ENCODE peak calls at places on chromosome 17, in four cellular contexts. X, H, F and D are unnamed samples.

GRCh38 chr17:57975044-57975443 is 13.0 kb downstream of the VEZF1 start:
- DNase-seq in X (no peak), H (no peak), F (no peak), D (no peak)

GRCh38 chr17:66087073-66087472 is 104.9 kb downstream of the CEP112 start:
- DNase-seq in X (no peak), H (no peak), F (no peak), D (no peak)

GRCh38 chr17:27390540-27390939 is 65.7 kb upstream of the KSR1 start:
- DNase-seq in X (no peak), H (no peak), F (no peak), D (no peak)

GRCh38 chr17:36920032-36921000 is 17.0 kb upstream of the LHX1 start:
- DNase-seq in X (no peak), H (no peak), F (no peak), D (no peak)

GRCh38 chr17:66573078-66573477 is 261.8 kb upstream of the CACNG5 start:
- DNase-seq in X (no peak), H (no peak), F (no peak), D (no peak)

GRCh38 chr17:48596000-48596734 is 2.6 kb upstream of the HOXB5 start:
- DNase-seq in X (no peak), H (no peak), F (no peak), D (no peak)

GRCh38 chr17:65278050-65278819 is 141.1 kb downstream of the RGS9 start:
- DNase-seq in X (peak), H (peak), F (no peak), D (peak)

GRCh38 chr17:71530227-71530626 is 590.6 kb upstream of the SOX9 start:
- DNase-seq in X (peak), H (no peak), F (no peak), D (no peak)

GRCh38 chr17:16269658-16270057 is 52.6 kb downstream of the PIGL start:
- DNase-seq in X (no peak), H (no peak), F (no peak), D (no peak)

GRCh38 chr17:56393156-56393555 is 200.3 kb upstream of the NOG start:
- DNase-seq in X (no peak), H (no peak), F (no peak), D (no peak)

GRCh38 chr17:56897646-56898424 is 16.0 kb downstream of the TRIM25 start:
- DNase-seq in X (no peak), H (no peak), F (no peak), D (no peak)

GRCh38 chr17:59466943-59467801 is 98.2 kb upstream of the DHX40 start:
- DNase-seq in X (no peak), H (no peak), F (no peak), D (no peak)

GRCh38 chr17:31530391-31530990 is 139.0 kb downstream of the RAB11FIP4 start:
- DNase-seq in X (no peak), H (no peak), F (no peak), D (no peak)

GRCh38 chr17:72863511-72864175 is 228.8 kb downstream of the SLC39A11 start:
- DNase-seq in X (no peak), H (no peak), F (no peak), D (no peak)

GRCh38 chr17:9644910-9645751 is at the start of gene USP43:
- DNase-seq in X (peak), H (peak), F (no peak), D (peak)

GRCh38 chr17:17727111-17727659 is 45.9 kb downstream of the RAI1 start:
- DNase-seq in X (no peak), H (no peak), F (no peak), D (no peak)

GRCh38 chr17:6523809-6524355 is 32.5 kb downstream of the PITPNM3 start:
- DNase-seq in X (no peak), H (no peak), F (no peak), D (no peak)

GRCh38 chr17:65078441-65079160 is 22.1 kb upstream of the GNA13 start:
- DNase-seq in X (peak), H (no peak), F (no peak), D (no peak)

GRCh38 chr17:42275527-42276358 is 448 bp downstream of the STAT5B start:
- DNase-seq in X (no peak), H (peak), F (no peak), D (no peak)

GRCh38 chr17:76195281-76196096 is 44.8 kb downstream of the RNF157 start:
- DNase-seq in X (no peak), H (no peak), F (no peak), D (no peak)

GRCh38 chr17:65530985-65531507 is 30.4 kb downstream of the AXIN2 start:
- DNase-seq in X (no peak), H (no peak), F (no peak), D (no peak)

GRCh38 chr17:42277342-42277712 is 1.1 kb upstream of the STAT5B start:
- DNase-seq in X (no peak), H (no peak), F (no peak), D (no peak)

GRCh38 chr17:42508426-42509164 is 27.4 kb upstream of the NAGLU start:
- DNase-seq in X (no peak), H (no peak), F (no peak), D (no peak)

GRCh38 chr17:66750756-66751543 is 84.0 kb upstream of the CACNG5 start:
- DNase-seq in X (no peak), H (no peak), F (no peak), D (no peak)

GRCh38 chr17:10032142-10032541 is 127.1 kb upstream of the RCVRN start:
- DNase-seq in X (no peak), H (no peak), F (no peak), D (no peak)

GRCh38 chr17:50169121-50169764 is 3.4 kb downstream of the SGCA start:
- DNase-seq in X (peak), H (peak), F (no peak), D (peak)

GRCh38 chr17:82917656-82918345 is 78.0 kb upstream of the ZNF750 start:
- DNase-seq in X (no peak), H (no peak), F (no peak), D (peak)

GRCh38 chr17:57045868-57046671 is 39.0 kb upstream of the AKAP1 start:
- DNase-seq in X (peak), H (no peak), F (no peak), D (no peak)

GRCh38 chr17:30290696-30291570 is 811 bp downstream of the BLMH start:
- DNase-seq in X (peak), H (peak), F (peak), D (peak)

GRCh38 chr17:80122926-80123505 is 21.6 kb downstream of the GAA start:
- DNase-seq in X (no peak), H (no peak), F (no peak), D (no peak)

GRCh38 chr17:35167666-35168065 is 20.0 kb downstream of the UNC45B start:
- DNase-seq in X (peak), H (no peak), F (no peak), D (no peak)

GRCh38 chr17:49723423-49723822 is 15.7 kb upstream of the SLC35B1 start:
- DNase-seq in X (no peak), H (no peak), F (peak), D (no peak)

GRCh38 chr17:59870482-59870881 is 22.3 kb downstream of the TUBD1 start:
- DNase-seq in X (no peak), H (no peak), F (no peak), D (no peak)

GRCh38 chr17:1180434-1180742 is 607 bp upstream of the ABR start:
- DNase-seq in X (no peak), H (no peak), F (no peak), D (no peak)

GRCh38 chr17:1111599-1112443 is 68.0 kb downstream of the ABR start:
- DNase-seq in X (no peak), H (no peak), F (peak), D (no peak)

GRCh38 chr17:7889166-7889584 is 586 bp downstream of the CHD3 start:
- DNase-seq in X (peak), H (no peak), F (peak), D (peak)
- TF ChIP-seq CTCF in X (peak), H (no peak), F (peak), D (no peak)

GRCh38 chr17:81551458-81552243 is 502 bp downstream of the FAAP100 start:
- DNase-seq in X (peak), H (no peak), F (no peak), D (peak)

GRCh38 chr17:81553616-81554181 is 1.5 kb upstream of the FAAP100 start:
- DNase-seq in X (peak), H (no peak), F (no peak), D (no peak)

GRCh38 chr17:81552244-81553017 is at the start of gene FAAP100:
- DNase-seq in X (peak), H (peak), F (peak), D (peak)

GRCh38 chr17:81550830-81551457 is 1.2 kb downstream of the FAAP100 start:
- DNase-seq in X (no peak), H (no peak), F (no peak), D (no peak)

GRCh38 chr17:81553018-81553615 is 964 bp upstream of the FAAP100 start:
- DNase-seq in X (peak), H (no peak), F (peak), D (peak)
- TF ChIP-seq CTCF in X (peak), H (no peak), F (no peak), D (no peak)

DNA sequence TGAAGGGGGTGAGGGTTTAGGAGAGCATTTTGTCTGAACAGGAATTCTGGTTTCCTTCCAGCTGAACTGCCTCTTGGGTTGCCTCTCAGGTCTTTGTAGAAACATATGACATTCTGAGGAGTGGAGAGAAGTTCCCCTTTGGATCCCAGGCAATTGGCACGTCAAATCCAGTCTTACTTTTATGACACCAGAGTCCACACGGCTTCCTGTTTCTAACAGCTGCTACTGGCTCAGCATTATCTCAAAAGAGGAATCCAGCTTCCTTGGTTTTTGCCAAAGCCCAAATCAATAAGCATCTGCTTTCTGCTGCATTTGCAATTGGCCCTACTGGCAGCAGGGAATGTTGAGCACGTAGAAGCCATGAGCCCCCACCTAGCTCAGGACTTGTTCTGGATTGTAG is 97.6 kb upstream of the FAM20A start:
- DNase-seq in X (no peak), H (no peak), F (no peak), D (no peak)
- TF ChIP-seq CTCF in X (no peak), H (no peak), F (no peak), D (no peak)

GRCh38 chr17:44759096-44759915 is 518 bp downstream of the ADAM11 start:
- DNase-seq in X (no peak), H (no peak), F (no peak), D (no peak)
- TF ChIP-seq CTCF in X (no peak), H (peak), F (peak), D (peak)

GRCh38 chr17:19343671-19344151 is 18.8 kb downstream of the B9D1 start:
- DNase-seq in X (no peak), H (no peak), F (no peak), D (no peak)
- TF ChIP-seq CTCF in X (no peak), H (no peak), F (no peak), D (no peak)

DNA sequence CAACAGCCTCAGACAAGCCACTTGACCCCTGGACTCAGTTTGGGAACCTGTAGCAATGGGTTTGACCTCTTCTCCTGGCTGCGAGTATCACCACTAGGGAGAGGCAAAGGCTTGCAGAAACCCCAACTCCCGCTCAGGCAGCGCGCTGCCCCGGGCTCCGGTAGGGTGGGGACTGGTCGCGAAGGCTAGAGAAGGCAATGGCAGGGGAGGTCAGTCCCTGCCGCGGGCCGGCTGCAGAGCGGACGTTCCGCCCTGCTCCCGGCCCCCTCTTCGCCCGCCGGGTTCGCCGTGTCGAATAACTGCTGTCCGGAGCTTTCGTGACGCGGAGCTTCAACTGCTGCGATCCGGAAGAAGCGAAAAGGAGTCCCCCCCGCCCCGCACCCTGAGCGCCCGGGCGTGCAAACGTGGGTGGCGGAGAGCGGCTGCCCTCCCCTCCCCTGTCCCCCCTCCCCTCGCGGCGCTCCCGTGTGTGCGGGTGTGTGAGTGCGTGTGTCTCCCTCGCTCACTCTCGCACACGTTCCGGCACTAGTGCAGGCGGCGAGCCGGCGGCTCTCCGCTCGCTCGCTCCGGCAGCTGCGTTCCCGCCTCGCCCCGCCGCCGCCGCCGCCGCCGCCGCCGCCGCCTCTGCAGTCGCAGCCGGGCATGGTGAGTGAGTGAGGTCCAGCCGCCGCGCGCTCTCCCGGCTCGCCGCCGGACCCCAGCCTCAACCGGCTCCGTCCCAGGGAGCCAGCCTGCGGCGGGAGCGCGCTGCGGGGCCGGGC is 792 bp upstream of the SHISA6 start:
- DNase-seq in X (no peak), H (peak), F (no peak), D (no peak)
- TF ChIP-seq CTCF in X (no peak), H (no peak), F (peak), D (no peak)